ENCODE peak calls at places on chromosomes 5 and 9, in nine cellular contexts. One of them, this sample, is unnamed.

GRCh38 chr9:111833941-111834340 is 39.2 kb upstream of the SHOC1 start:
- DNase-seq in sigmoid colon: no peak
- DNase-seq in stomach: no peak
- DNase-seq in spleen: no peak
- DNase-seq in Panc1: no peak
- DNase-seq in K562: no peak
- DNase-seq in prostate gland: no peak
- DNase-seq in GM23338: no peak
- DNase-seq in breast epithelium: no peak
- DNase-seq in this sample: no peak

GRCh38 chr9:114486205-114486963 is 18.9 kb downstream of the WHRN start:
- DNase-seq in sigmoid colon: no peak
- DNase-seq in stomach: no peak
- DNase-seq in spleen: no peak
- DNase-seq in Panc1: no peak
- DNase-seq in K562: no peak
- DNase-seq in prostate gland: no peak
- DNase-seq in GM23338: no peak
- DNase-seq in breast epithelium: no peak
- DNase-seq in this sample: no peak

GRCh38 chr5:43485406-43485805 is 1.7 kb upstream of the TMEM267 start:
- DNase-seq in sigmoid colon: no peak
- DNase-seq in stomach: no peak
- DNase-seq in spleen: no peak
- DNase-seq in Panc1: no peak
- DNase-seq in K562: no peak
- DNase-seq in prostate gland: no peak
- DNase-seq in GM23338: no peak
- DNase-seq in breast epithelium: no peak
- DNase-seq in this sample: no peak

GRCh38 chr9:100595391-100596199 is 17.7 kb downstream of the CAVIN4 start:
- DNase-seq in sigmoid colon: no peak
- DNase-seq in stomach: no peak
- DNase-seq in spleen: no peak
- DNase-seq in Panc1: no peak
- DNase-seq in K562: peak
- DNase-seq in prostate gland: peak
- DNase-seq in GM23338: peak
- DNase-seq in breast epithelium: no peak
- DNase-seq in this sample: no peak

GRCh38 chr5:14202462-14202861 is 59.3 kb downstream of the TRIO start:
- DNase-seq in sigmoid colon: no peak
- DNase-seq in stomach: no peak
- DNase-seq in spleen: no peak
- DNase-seq in Panc1: no peak
- DNase-seq in K562: no peak
- DNase-seq in prostate gland: no peak
- DNase-seq in GM23338: no peak
- DNase-seq in breast epithelium: no peak
- DNase-seq in this sample: no peak

GRCh38 chr5:168699002-168699401 is 119.8 kb upstream of the PANK3 start:
- DNase-seq in sigmoid colon: no peak
- DNase-seq in stomach: no peak
- DNase-seq in spleen: peak
- DNase-seq in Panc1: no peak
- DNase-seq in K562: no peak
- DNase-seq in prostate gland: no peak
- DNase-seq in GM23338: no peak
- DNase-seq in breast epithelium: no peak
- DNase-seq in this sample: no peak

GRCh38 chr5:68086857-68087256 is 128.7 kb upstream of the PIK3R1 start:
- DNase-seq in sigmoid colon: peak
- DNase-seq in stomach: no peak
- DNase-seq in spleen: no peak
- DNase-seq in Panc1: no peak
- DNase-seq in K562: no peak
- DNase-seq in prostate gland: no peak
- DNase-seq in GM23338: no peak
- DNase-seq in breast epithelium: no peak
- DNase-seq in this sample: no peak

GRCh38 chr5:151675225-151675955 is 11.3 kb downstream of the SPARC start:
- DNase-seq in sigmoid colon: peak
- DNase-seq in stomach: no peak
- DNase-seq in spleen: no peak
- DNase-seq in Panc1: no peak
- DNase-seq in K562: no peak
- DNase-seq in prostate gland: no peak
- DNase-seq in GM23338: peak
- DNase-seq in breast epithelium: no peak
- DNase-seq in this sample: no peak

GRCh38 chr5:31220968-31221367 is 27.5 kb downstream of the CDH6 start:
- DNase-seq in sigmoid colon: no peak
- DNase-seq in stomach: peak
- DNase-seq in spleen: no peak
- DNase-seq in Panc1: no peak
- DNase-seq in K562: no peak
- DNase-seq in prostate gland: no peak
- DNase-seq in GM23338: no peak
- DNase-seq in breast epithelium: no peak
- DNase-seq in this sample: no peak

GRCh38 chr5:162496080-162496808 is 428.7 kb downstream of the GABRG2 start:
- DNase-seq in sigmoid colon: no peak
- DNase-seq in stomach: no peak
- DNase-seq in spleen: no peak
- DNase-seq in Panc1: no peak
- DNase-seq in K562: no peak
- DNase-seq in prostate gland: no peak
- DNase-seq in GM23338: no peak
- DNase-seq in breast epithelium: no peak
- DNase-seq in this sample: no peak

GRCh38 chr9:115152281-115152680 is 34.3 kb upstream of the TNC start:
- DNase-seq in sigmoid colon: no peak
- DNase-seq in stomach: no peak
- DNase-seq in spleen: no peak
- DNase-seq in Panc1: no peak
- DNase-seq in K562: no peak
- DNase-seq in prostate gland: no peak
- DNase-seq in GM23338: no peak
- DNase-seq in breast epithelium: no peak
- DNase-seq in this sample: no peak

DNA sequence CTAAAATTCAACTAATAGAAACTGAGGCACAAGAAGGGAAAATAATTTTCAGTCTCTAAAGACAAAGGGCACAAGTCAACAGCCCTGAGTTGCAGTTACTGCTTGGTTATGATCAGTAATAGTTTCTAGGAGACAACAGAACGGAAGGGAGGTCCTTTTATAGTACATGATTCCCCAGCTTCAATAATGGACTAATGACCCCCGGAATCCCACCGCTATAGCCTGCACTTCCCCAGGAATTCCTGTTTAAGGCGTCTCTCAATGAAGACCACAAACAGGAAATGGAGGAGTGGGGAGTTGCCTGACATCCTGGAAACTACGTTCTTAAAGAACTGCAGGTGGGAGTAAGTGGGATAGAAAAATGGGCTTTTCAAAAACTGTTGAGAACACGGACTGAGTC is 60.6 kb downstream of the DIAPH1 start:
- DNase-seq in sigmoid colon: no peak
- DNase-seq in stomach: no peak
- DNase-seq in spleen: no peak
- DNase-seq in Panc1: no peak
- DNase-seq in K562: no peak
- DNase-seq in prostate gland: no peak
- DNase-seq in GM23338: peak
- DNase-seq in breast epithelium: no peak
- DNase-seq in this sample: no peak
- TF ChIP-seq CTCF in sigmoid colon: no peak
- TF ChIP-seq CTCF in stomach: no peak
- TF ChIP-seq CTCF in spleen: peak
- TF ChIP-seq CTCF in Panc1: peak
- TF ChIP-seq CTCF in K562: no peak
- TF ChIP-seq CTCF in prostate gland: no peak
- TF ChIP-seq CTCF in GM23338: no peak
- TF ChIP-seq CTCF in breast epithelium: no peak
- TF ChIP-seq CTCF in this sample: no peak

GRCh38 chr9:122236681-122237080 is 7.9 kb upstream of the LHX6 start:
- DNase-seq in sigmoid colon: no peak
- DNase-seq in stomach: no peak
- DNase-seq in spleen: no peak
- DNase-seq in Panc1: no peak
- DNase-seq in K562: no peak
- DNase-seq in prostate gland: no peak
- DNase-seq in GM23338: no peak
- DNase-seq in breast epithelium: no peak
- DNase-seq in this sample: no peak
- TF ChIP-seq POLR2AphosphoS5 in sigmoid colon: no peak
- TF ChIP-seq POLR2AphosphoS5 in stomach: no peak
- TF ChIP-seq POLR2AphosphoS5 in spleen: no peak
- TF ChIP-seq POLR2AphosphoS5 in Panc1: no peak
- TF ChIP-seq POLR2AphosphoS5 in K562: no peak
- TF ChIP-seq POLR2AphosphoS5 in prostate gland: no peak
- TF ChIP-seq POLR2AphosphoS5 in GM23338: no peak
- TF ChIP-seq POLR2AphosphoS5 in breast epithelium: no peak
- TF ChIP-seq POLR2AphosphoS5 in this sample: no peak

DNA sequence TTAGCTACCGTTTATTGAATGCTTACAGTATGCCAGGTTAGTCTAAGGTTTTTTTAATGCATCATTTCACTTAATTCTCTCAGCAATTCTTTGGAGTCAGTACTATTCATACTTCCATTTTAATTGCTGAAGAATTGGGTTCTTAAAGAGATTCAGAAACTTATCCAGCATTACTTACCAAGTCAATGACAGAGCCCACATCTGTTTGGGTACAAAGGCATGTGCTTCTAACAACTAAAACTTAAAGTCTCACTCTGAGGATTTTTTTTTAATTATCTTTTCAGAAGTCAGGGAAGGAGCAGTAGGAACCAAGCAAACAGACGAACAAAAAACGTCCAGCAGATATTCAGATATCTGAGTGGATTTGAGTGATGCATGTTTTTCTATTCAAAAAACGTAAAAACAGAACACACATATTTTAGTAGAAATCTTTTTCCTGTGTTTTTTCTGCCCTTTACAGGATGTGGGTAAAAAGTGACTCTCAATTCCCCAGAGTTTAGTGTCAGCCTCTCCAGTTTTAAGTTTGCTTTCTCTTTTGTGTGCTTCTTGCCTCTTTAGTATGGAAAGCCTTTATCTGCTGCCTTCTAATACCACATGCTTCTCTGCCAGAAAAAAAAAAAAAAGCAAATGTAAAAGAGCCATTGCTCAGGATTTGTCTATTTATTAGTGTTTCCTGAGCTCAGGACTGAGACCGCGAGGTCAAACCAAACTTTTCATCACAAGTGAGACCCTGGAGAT is 118.0 kb downstream of the PRKACG start:
- DNase-seq in sigmoid colon: no peak
- DNase-seq in stomach: no peak
- DNase-seq in spleen: no peak
- DNase-seq in Panc1: no peak
- DNase-seq in K562: no peak
- DNase-seq in prostate gland: no peak
- DNase-seq in GM23338: no peak
- DNase-seq in breast epithelium: no peak
- DNase-seq in this sample: no peak
- TF ChIP-seq CTCF in sigmoid colon: no peak
- TF ChIP-seq CTCF in stomach: no peak
- TF ChIP-seq CTCF in spleen: no peak
- TF ChIP-seq CTCF in Panc1: no peak
- TF ChIP-seq CTCF in K562: no peak
- TF ChIP-seq CTCF in prostate gland: no peak
- TF ChIP-seq CTCF in GM23338: no peak
- TF ChIP-seq CTCF in breast epithelium: no peak
- TF ChIP-seq CTCF in this sample: no peak

GRCh38 chr5:177427919-177428573 is 1.6 kb downstream of the GRK6 start:
- DNase-seq in sigmoid colon: no peak
- DNase-seq in stomach: no peak
- DNase-seq in spleen: peak
- DNase-seq in Panc1: no peak
- DNase-seq in K562: peak
- DNase-seq in prostate gland: no peak
- DNase-seq in GM23338: no peak
- DNase-seq in breast epithelium: no peak
- DNase-seq in this sample: no peak

GRCh38 chr5:177430972-177431316 is 4.5 kb downstream of the GRK6 start:
- DNase-seq in sigmoid colon: no peak
- DNase-seq in stomach: no peak
- DNase-seq in spleen: no peak
- DNase-seq in Panc1: no peak
- DNase-seq in K562: no peak
- DNase-seq in prostate gland: no peak
- DNase-seq in GM23338: no peak
- DNase-seq in breast epithelium: no peak
- DNase-seq in this sample: no peak

GRCh38 chr5:177430146-177430951 is 3.9 kb downstream of the GRK6 start:
- DNase-seq in sigmoid colon: no peak
- DNase-seq in stomach: no peak
- DNase-seq in spleen: peak
- DNase-seq in Panc1: no peak
- DNase-seq in K562: no peak
- DNase-seq in prostate gland: peak
- DNase-seq in GM23338: no peak
- DNase-seq in breast epithelium: no peak
- DNase-seq in this sample: no peak

GRCh38 chr5:177428574-177429217 is 2.2 kb downstream of the GRK6 start:
- DNase-seq in sigmoid colon: no peak
- DNase-seq in stomach: no peak
- DNase-seq in spleen: peak
- DNase-seq in Panc1: no peak
- DNase-seq in K562: no peak
- DNase-seq in prostate gland: no peak
- DNase-seq in GM23338: no peak
- DNase-seq in breast epithelium: no peak
- DNase-seq in this sample: no peak

DNA sequence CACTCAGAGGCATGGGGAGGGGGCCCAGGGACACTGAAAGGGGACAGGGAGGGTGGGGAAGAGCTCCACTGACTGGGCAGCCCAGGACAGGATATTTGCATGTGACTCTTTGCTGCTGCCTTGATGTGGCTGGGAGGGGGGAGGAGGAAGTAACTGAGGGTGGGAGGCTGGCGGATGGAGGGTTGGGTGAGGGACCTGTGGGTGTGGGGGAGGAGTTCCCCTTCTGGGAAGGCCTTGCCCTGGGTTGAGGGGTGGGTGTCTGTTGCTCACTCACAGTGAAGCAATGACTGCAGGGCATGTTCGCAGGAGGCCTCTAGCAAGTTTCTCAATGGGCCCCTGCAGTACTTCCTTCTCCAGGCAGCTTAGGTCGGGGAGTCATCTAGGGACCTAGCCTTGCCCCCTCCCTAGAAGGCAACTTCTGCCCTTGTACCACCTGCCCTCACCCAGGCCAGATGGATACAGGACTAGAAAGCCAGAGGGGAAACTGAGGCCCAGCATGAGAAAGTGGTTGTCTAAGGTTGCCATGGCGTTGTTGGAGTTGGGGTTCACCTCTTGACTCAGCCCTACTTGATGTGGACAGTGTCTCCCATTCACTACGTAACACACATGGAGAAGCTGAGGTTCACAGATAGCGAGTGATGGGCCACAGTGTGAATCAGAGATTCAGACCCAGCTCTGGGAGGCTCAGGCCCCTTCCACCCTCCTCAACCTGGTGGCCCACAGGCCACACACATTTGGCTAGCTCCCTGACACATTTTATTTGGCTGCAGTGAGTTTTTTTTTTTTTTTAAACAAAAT is 3.0 kb downstream of the GRK6 start:
- DNase-seq in sigmoid colon: peak
- DNase-seq in stomach: peak
- DNase-seq in spleen: peak
- DNase-seq in Panc1: no peak
- DNase-seq in K562: peak
- DNase-seq in prostate gland: no peak
- DNase-seq in GM23338: no peak
- DNase-seq in breast epithelium: no peak
- DNase-seq in this sample: peak
- TF ChIP-seq POLR2AphosphoS5 in sigmoid colon: no peak
- TF ChIP-seq POLR2AphosphoS5 in stomach: no peak
- TF ChIP-seq POLR2AphosphoS5 in spleen: peak
- TF ChIP-seq POLR2AphosphoS5 in Panc1: no peak
- TF ChIP-seq POLR2AphosphoS5 in K562: no peak
- TF ChIP-seq POLR2AphosphoS5 in prostate gland: no peak
- TF ChIP-seq POLR2AphosphoS5 in GM23338: no peak
- TF ChIP-seq POLR2AphosphoS5 in breast epithelium: no peak
- TF ChIP-seq POLR2AphosphoS5 in this sample: no peak

This sample was measured in suprapubic skin.